ENCODE peak calls at places on chromosomes 6 and 20, in five cellular contexts. One of them, this sample, is unnamed.

GRCh38 chr20:4613718-4614620 is 107.7 kb upstream of the PRND start:
- DNase-seq in K562: peak; percentile 51
- DNase-seq in H1: no peak
- DNase-seq in SK-N-SH: no peak
- DNase-seq in HepG2: peak; percentile 66
- DNase-seq in this sample: peak; percentile 75

GRCh38 chr6:114253431-114253830 is 89.4 kb downstream of the HS3ST5 start:
- DNase-seq in H1: no peak
- DNase-seq in SK-N-SH: no peak
- DNase-seq in HepG2: no peak
- DNase-seq in K562: no peak
- DNase-seq in this sample: no peak

GRCh38 chr20:4120921-4121321 is 105.6 kb upstream of the RNF24 start:
- DNase-seq in K562: no peak
- DNase-seq in HepG2: no peak
- DNase-seq in SK-N-SH: no peak
- DNase-seq in H1: no peak
- DNase-seq in this sample: no peak

GRCh38 chr6:44270526-44271405 is 516 bp downstream of the TMEM151B start:
- DNase-seq in H1: no peak
- DNase-seq in SK-N-SH: peak; percentile 96
- DNase-seq in K562: peak; percentile 53
- DNase-seq in HepG2: no peak
- DNase-seq in this sample: no peak

GRCh38 chr20:50039706-50040431 is 57.1 kb downstream of the SNAI1 start:
- DNase-seq in HepG2: no peak
- DNase-seq in SK-N-SH: peak; percentile 72
- DNase-seq in H1: no peak
- DNase-seq in K562: no peak
- DNase-seq in this sample: no peak

GRCh38 chr6:170487707-170488329 is 65.3 kb downstream of the PSMB1 start:
- DNase-seq in SK-N-SH: no peak
- DNase-seq in H1: no peak
- DNase-seq in K562: no peak
- DNase-seq in HepG2: no peak
- DNase-seq in this sample: no peak

GRCh38 chr6:3165631-3166534 is 8.5 kb upstream of the TUBB2A start:
- DNase-seq in H1: peak; percentile 67
- DNase-seq in K562: peak; percentile 54
- DNase-seq in HepG2: peak; percentile 18
- DNase-seq in SK-N-SH: no peak
- DNase-seq in this sample: no peak

GRCh38 chr6:157034433-157035230 is 257.5 kb downstream of the ARID1B start:
- DNase-seq in HepG2: peak; percentile 54
- DNase-seq in H1: no peak
- DNase-seq in K562: peak; percentile 66
- DNase-seq in SK-N-SH: peak; percentile 55
- DNase-seq in this sample: peak; percentile 43

GRCh38 chr20:51402201-51402600 is 140.3 kb downstream of the NFATC2 start:
- DNase-seq in K562: no peak
- DNase-seq in HepG2: no peak
- DNase-seq in SK-N-SH: no peak
- DNase-seq in H1: no peak
- DNase-seq in this sample: no peak
- TF ChIP-seq CHD2 in K562: no peak
- TF ChIP-seq CHD2 in HepG2: no peak
- TF ChIP-seq CHD2 in SK-N-SH: no peak
- TF ChIP-seq CHD2 in H1: no peak
- TF ChIP-seq CHD2 in this sample: no peak

GRCh38 chr20:16801919-16802651 is 53.9 kb downstream of the OTOR start:
- DNase-seq in HepG2: peak; percentile 66
- DNase-seq in H1: peak; percentile 49
- DNase-seq in SK-N-SH: peak; percentile 48
- DNase-seq in K562: peak; percentile 17
- DNase-seq in this sample: peak; percentile 41

GRCh38 chr20:16804793-16805187 is 56.6 kb downstream of the OTOR start:
- DNase-seq in SK-N-SH: no peak
- DNase-seq in H1: no peak
- DNase-seq in HepG2: no peak
- DNase-seq in K562: no peak
- DNase-seq in this sample: no peak

GRCh38 chr20:16806061-16806460 is 57.9 kb downstream of the OTOR start:
- DNase-seq in K562: no peak
- DNase-seq in H1: no peak
- DNase-seq in SK-N-SH: no peak
- DNase-seq in HepG2: no peak
- DNase-seq in this sample: no peak

GRCh38 chr20:16802652-16802935 is 54.4 kb downstream of the OTOR start:
- DNase-seq in K562: no peak
- DNase-seq in SK-N-SH: no peak
- DNase-seq in H1: no peak
- DNase-seq in HepG2: no peak
- DNase-seq in this sample: no peak

DNA sequence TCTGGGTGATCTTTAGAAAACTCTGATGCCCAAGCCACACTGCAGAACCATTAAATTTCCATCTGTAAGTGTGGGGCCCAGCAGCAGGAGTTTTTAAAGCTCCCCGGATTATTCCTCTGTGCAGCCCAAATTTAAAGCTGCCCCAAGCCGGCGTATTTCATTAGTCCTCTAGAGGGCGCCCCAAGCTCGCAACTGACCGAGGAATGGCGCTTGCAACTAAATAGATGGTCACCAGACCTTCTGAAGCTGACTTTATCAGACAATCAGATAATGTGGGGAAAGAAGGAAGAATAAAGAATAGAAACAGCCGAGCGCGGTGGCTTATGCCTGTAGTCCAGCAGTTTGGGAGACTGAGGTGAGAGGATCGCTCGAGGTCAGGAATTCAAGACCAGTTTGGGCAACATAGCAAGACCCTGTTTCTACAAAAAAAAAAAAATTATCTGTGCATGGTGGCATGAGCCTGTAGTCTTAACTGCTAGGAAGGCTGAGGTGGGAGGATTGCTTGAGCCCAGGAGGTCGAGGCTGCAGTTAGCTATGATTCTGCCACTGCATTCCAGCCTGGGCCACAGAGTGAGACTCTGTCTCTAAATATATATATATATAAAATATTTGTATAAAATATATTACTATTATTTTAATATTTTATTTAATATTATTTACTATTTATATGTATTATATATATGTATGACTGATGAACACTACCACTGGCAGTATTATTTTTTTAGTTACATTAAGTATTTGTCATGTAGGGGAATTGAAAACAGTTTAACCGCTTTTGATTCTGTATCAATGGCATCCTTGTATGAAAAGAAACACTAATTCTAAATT is 56.0 kb downstream of the OTOR start:
- DNase-seq in HepG2: peak; percentile 47
- DNase-seq in H1: peak; percentile 25
- DNase-seq in K562: peak; percentile 37
- DNase-seq in SK-N-SH: peak; percentile 67
- DNase-seq in this sample: peak; percentile 51
- TF ChIP-seq CHD2 in HepG2: no peak
- TF ChIP-seq CHD2 in H1: no peak
- TF ChIP-seq CHD2 in K562: no peak
- TF ChIP-seq CHD2 in SK-N-SH: no peak
- TF ChIP-seq CHD2 in this sample: no peak

DNA sequence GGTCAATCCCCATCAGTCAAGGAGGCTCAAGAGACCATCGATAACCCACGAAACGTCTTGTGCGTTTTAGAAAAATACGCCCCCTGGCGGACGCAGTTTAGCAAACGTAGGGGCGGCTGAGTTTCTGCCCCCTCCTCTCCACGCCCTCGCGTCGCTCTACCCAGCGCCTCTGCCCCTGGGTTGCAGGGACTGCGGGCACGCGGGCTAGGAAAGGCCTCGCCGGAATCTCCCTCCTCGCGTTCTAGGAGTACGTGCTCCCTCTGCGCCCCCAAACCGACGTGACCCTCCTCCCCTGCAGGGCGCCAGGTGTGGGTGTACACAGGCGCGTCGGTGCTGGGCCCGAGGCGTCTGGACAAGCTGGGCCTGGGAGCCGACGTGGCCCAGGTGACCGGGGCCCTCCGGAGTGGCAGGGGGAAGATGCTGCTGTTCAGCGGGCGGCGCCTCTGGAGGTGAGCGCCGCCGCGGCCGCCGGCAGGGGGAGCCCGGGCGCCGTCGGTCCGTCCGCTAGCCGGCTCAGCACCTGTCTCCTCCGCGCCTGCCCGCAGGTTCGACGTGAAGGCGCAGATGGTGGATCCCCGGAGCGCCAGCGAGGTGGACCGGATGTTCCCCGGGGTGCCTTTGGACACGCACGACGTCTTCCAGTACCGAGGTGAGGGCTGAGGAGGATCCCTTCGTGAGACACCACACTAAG is 5.3 kb downstream of the MMP9 start:
- DNase-seq in HepG2: peak; percentile 47
- DNase-seq in SK-N-SH: peak; percentile 84
- DNase-seq in H1: no peak
- DNase-seq in K562: peak; percentile 77
- DNase-seq in this sample: peak; percentile 81
- TF ChIP-seq CHD2 in HepG2: no peak
- TF ChIP-seq CHD2 in SK-N-SH: no peak
- TF ChIP-seq CHD2 in H1: no peak
- TF ChIP-seq CHD2 in K562: no peak
- TF ChIP-seq CHD2 in this sample: no peak

GRCh38 chr20:23284009-23284408 is 66.6 kb upstream of the NXT1 start:
- DNase-seq in K562: no peak
- DNase-seq in HepG2: no peak
- DNase-seq in SK-N-SH: no peak
- DNase-seq in H1: no peak
- DNase-seq in this sample: no peak

GRCh38 chr20:23285536-23285935 is 65.1 kb upstream of the NXT1 start:
- DNase-seq in HepG2: no peak
- DNase-seq in H1: no peak
- DNase-seq in K562: no peak
- DNase-seq in SK-N-SH: no peak
- DNase-seq in this sample: no peak

GRCh38 chr20:23282111-23282510 is 68.5 kb upstream of the NXT1 start:
- DNase-seq in SK-N-SH: no peak
- DNase-seq in HepG2: no peak
- DNase-seq in H1: no peak
- DNase-seq in K562: no peak
- DNase-seq in this sample: no peak

GRCh38 chr20:23282546-23282945 is 68.0 kb upstream of the NXT1 start:
- DNase-seq in HepG2: no peak
- DNase-seq in SK-N-SH: no peak
- DNase-seq in H1: no peak
- DNase-seq in K562: no peak
- DNase-seq in this sample: no peak

GRCh38 chr20:23283096-23283850 is 67.3 kb upstream of the NXT1 start:
- DNase-seq in SK-N-SH: no peak
- DNase-seq in HepG2: no peak
- DNase-seq in H1: no peak
- DNase-seq in K562: no peak
- DNase-seq in this sample: no peak
- TF ChIP-seq CHD2 in SK-N-SH: no peak
- TF ChIP-seq CHD2 in HepG2: no peak
- TF ChIP-seq CHD2 in H1: no peak
- TF ChIP-seq CHD2 in K562: no peak
- TF ChIP-seq CHD2 in this sample: no peak

DNA sequence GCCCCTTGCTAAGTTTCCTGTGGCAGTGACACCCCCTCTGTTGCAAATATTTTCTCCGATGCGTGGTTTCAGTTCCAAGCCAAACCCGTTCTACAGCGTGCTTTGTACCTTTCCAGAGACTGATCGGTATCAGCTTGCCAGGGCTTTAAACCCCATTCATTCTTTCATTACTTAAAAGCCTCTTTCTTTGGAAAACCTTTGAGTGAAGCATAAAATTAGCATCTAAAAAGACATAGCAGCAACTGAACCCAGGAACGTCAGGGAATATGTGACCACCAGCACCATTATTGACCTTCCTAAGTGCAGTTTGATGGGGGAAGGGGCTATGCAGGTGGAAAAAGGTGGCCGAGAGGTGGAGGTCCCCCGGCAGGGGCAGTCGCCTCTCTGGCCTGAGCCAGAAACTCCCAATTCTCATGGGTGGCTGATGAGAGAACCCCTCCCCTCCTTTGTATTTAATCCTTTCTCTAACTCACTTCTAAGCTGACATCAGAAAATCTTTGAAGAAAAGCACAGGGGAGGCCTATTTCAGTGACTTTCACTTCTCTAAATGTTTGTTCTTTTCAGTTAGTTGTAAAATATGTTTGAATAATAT is 89.4 kb downstream of the RSPH3 start:
- DNase-seq in H1: peak; percentile 82
- DNase-seq in SK-N-SH: no peak
- DNase-seq in K562: no peak
- DNase-seq in HepG2: no peak
- DNase-seq in this sample: no peak
- TF ChIP-seq CHD2 in H1: peak; percentile 48
- TF ChIP-seq CHD2 in SK-N-SH: no peak
- TF ChIP-seq CHD2 in K562: no peak
- TF ChIP-seq CHD2 in HepG2: no peak
- TF ChIP-seq CHD2 in this sample: no peak

GRCh38 chr20:13395232-13395631 is 174.2 kb downstream of the ISM1 start:
- DNase-seq in SK-N-SH: no peak
- DNase-seq in K562: no peak
- DNase-seq in HepG2: no peak
- DNase-seq in H1: no peak
- DNase-seq in this sample: no peak

GRCh38 chr20:13392391-13392790 is 171.3 kb downstream of the ISM1 start:
- DNase-seq in K562: no peak
- DNase-seq in HepG2: no peak
- DNase-seq in SK-N-SH: no peak
- DNase-seq in H1: no peak
- DNase-seq in this sample: no peak

GRCh38 chr20:13396826-13397225 is 175.8 kb downstream of the ISM1 start:
- DNase-seq in H1: no peak
- DNase-seq in K562: no peak
- DNase-seq in HepG2: no peak
- DNase-seq in SK-N-SH: no peak
- DNase-seq in this sample: no peak

GRCh38 chr20:13397300-13397724 is 176.2 kb downstream of the ISM1 start:
- DNase-seq in H1: no peak
- DNase-seq in SK-N-SH: no peak
- DNase-seq in K562: no peak
- DNase-seq in HepG2: no peak
- DNase-seq in this sample: no peak

GRCh38 chr20:13396036-13396435 is 175.0 kb downstream of the ISM1 start:
- DNase-seq in SK-N-SH: no peak
- DNase-seq in H1: no peak
- DNase-seq in K562: no peak
- DNase-seq in HepG2: no peak
- DNase-seq in this sample: no peak
- TF ChIP-seq CHD2 in SK-N-SH: no peak
- TF ChIP-seq CHD2 in H1: no peak
- TF ChIP-seq CHD2 in K562: no peak
- TF ChIP-seq CHD2 in HepG2: no peak
- TF ChIP-seq CHD2 in this sample: no peak